ENCODE peak calls at places on chromosomes 7 and 10, in seven cellular contexts. U, W, K, E, X, S and F are unnamed samples.

GRCh38 chr10:74728225-74728624 is 98.2 kb upstream of the KAT6B start:
- DNase-seq in U (no peak), W (no peak), K (no peak), E (peak; percentile 42), X (no peak), S (no peak), F (peak; percentile 73)

GRCh38 chr7:12321248-12321647 is 82.4 kb downstream of the VWDE start:
- DNase-seq in U (no peak), W (peak; percentile 7), K (no peak), E (peak; percentile 16), X (no peak), S (no peak), F (no peak)

GRCh38 chr10:68647928-68648327 is 73.1 kb upstream of the CCAR1 start:
- DNase-seq in U (peak; percentile 23), W (peak; percentile 89), K (no peak), E (peak; percentile 93), X (peak; percentile 84), S (no peak), F (peak; percentile 76)

GRCh38 chr10:14569274-14570060 is 205.2 kb downstream of the FAM107B start:
- DNase-seq in U (no peak), W (no peak), K (no peak), E (no peak), X (no peak), S (peak; percentile 9), F (no peak)

GRCh38 chr10:102967123-102967522 is 49.0 kb downstream of the CNNM2 start:
- DNase-seq in U (no peak), W (no peak), K (no peak), E (no peak), X (no peak), S (no peak), F (no peak)

GRCh38 chr7:142088022-142088714 is 23.4 kb upstream of the MGAM2 start:
- DNase-seq in U (no peak), W (no peak), K (no peak), E (peak; percentile 24), X (no peak), S (no peak), F (no peak)

GRCh38 chr7:137488038-137488437 is 144.5 kb upstream of the PTN start:
- DNase-seq in U (no peak), W (peak; percentile 45), K (no peak), E (peak; percentile 21), X (peak; percentile 15), S (no peak), F (no peak)

GRCh38 chr10:43079823-43080222 is 3.0 kb downstream of the RET start:
- DNase-seq in U (no peak), W (no peak), K (no peak), E (no peak), X (no peak), S (no peak), F (no peak)

GRCh38 chr10:3850999-3851937 is 66.3 kb upstream of the KLF6 start:
- DNase-seq in U (peak; percentile 64), W (peak; percentile 85), K (no peak), E (peak; percentile 91), X (peak; percentile 92), S (no peak), F (peak; percentile 95)

GRCh38 chr10:116888380-116889055 is 39.2 kb downstream of the ENO4 start:
- DNase-seq in U (peak; percentile 64), W (peak; percentile 89), K (no peak), E (peak; percentile 91), X (peak; percentile 83), S (peak; percentile 67), F (peak; percentile 89)

GRCh38 chr10:96596422-96597407 is 9.9 kb upstream of the TM9SF3 start:
- DNase-seq in U (no peak), W (no peak), K (no peak), E (no peak), X (no peak), S (no peak), F (no peak)

GRCh38 chr7:55191926-55192692 is 173.0 kb upstream of the LANCL2 start:
- DNase-seq in U (no peak), W (peak; percentile 36), K (no peak), E (no peak), X (no peak), S (peak; percentile 57), F (no peak)

GRCh38 chr7:157224627-157225026 is 85.9 kb downstream of the UBE3C start:
- DNase-seq in U (no peak), W (peak; percentile 59), K (no peak), E (peak; percentile 42), X (peak; percentile 42), S (no peak), F (no peak)

GRCh38 chr7:47521816-47522561 is 59.9 kb downstream of the TNS3 start:
- DNase-seq in U (no peak), W (no peak), K (no peak), E (no peak), X (no peak), S (no peak), F (no peak)

GRCh38 chr10:498760-499435 is 190.6 kb downstream of the DIP2C start:
- DNase-seq in U (no peak), W (no peak), K (no peak), E (no peak), X (no peak), S (no peak), F (no peak)

GRCh38 chr7:618539-619355 is 99.1 kb upstream of the PDGFA start:
- DNase-seq in U (no peak), W (peak; percentile 26), K (no peak), E (no peak), X (peak; percentile 50), S (no peak), F (no peak)

GRCh38 chr10:110151467-110151866 is 55.9 kb upstream of the MXI1 start:
- DNase-seq in U (no peak), W (no peak), K (no peak), E (no peak), X (no peak), S (no peak), F (peak; percentile 58)

GRCh38 chr7:80493121-80493849 is 18.6 kb downstream of the GNAT3 start:
- DNase-seq in U (no peak), W (no peak), K (no peak), E (no peak), X (no peak), S (no peak), F (peak; percentile 14)

GRCh38 chr7:29154076-29154475 is 7.7 kb upstream of the CPVL start:
- DNase-seq in U (no peak), W (no peak), K (no peak), E (no peak), X (no peak), S (no peak), F (peak; percentile 27)

DNA sequence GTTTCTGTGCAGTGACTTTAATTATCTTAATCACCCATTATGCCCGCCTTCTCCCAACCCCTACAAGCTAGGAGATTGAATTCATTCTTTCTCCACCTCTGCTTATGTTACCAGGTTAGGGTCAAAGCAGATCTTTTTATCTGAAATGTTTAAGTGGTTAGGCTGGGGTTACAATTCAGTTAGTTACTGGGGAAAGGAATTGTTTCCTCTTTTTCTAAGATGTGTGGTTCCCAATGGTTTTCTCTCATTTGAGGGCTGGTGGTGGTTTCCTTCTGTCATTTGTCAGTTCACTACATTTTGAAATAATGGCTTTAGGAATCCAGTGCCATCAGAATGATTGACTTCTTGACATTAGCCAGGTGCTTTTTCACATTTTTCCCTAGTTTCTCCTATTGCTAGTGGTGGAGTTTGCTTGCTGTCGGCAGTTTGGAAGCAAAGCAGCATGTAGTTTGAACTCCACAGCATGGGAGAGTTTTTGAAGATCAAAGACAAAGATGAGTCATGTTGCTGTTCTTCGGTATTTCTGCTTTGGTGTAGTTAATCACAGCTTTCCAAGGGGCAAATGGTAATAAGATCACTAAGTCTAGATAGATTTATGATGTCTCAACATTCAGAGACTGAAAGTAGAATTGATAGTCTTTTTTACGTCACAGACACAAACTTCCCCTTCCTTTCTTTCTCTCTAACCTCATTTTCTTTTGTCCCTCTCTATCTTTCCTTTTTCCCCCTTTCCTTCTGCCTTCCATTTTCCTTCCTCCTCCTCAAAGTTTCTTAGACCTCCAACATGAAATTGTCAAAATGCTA is 168.2 kb downstream of the SND1 start:
- DNase-seq in U (no peak), W (peak; percentile 70), K (no peak), E (peak; percentile 60), X (peak; percentile 79), S (no peak), F (peak; percentile 11)
- H3K27ac ChIP-seq in U (no peak overlapping the region), W (no peak overlapping the region), K (no peak overlapping the region), E (no peak overlapping the region), X (peak overlapping the region; percentile 78), S (no peak overlapping the region), F (no peak overlapping the region)

DNA sequence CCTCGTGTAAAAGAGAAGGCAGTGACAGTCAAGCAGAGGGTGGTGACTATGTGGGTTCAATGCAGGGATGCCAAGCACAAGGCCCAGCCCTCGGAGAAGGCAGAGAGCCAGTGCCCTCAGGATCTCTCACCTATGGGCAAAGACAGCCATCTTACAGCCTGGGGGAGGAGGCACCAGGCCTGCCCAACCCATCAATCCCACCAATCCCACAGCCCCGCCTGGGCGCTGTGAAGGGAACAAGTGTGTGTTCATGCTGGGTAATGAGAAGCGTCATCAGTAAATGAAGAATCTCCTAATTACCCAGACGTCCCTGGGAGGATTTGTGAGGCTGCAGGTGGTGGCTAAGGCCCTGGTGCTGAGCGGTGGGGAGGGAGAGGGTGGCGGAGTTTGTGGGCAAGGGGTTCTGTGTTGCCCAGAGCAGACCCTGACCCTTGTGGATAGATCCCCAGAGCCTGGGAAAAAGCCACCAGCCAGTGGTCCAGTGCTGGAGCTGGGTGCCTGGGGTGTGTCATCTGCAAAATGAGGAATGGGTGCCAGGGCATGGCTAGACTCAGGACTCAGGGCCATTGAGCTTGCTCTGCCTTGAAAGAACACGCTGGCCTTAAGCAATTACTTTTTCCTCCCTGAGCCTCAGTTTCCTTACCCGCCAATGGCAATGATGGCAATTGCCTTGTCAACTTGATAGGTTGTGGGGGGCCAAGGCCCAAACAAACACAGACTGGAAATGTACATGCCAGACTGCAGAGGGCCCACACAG is 128.1 kb upstream of the UNC5B start:
- DNase-seq in U (no peak), W (no peak), K (no peak), E (no peak), X (no peak), S (peak; percentile 18), F (no peak)
- H3K4me2 ChIP-seq in U (no peak overlapping the region), W (no peak overlapping the region), K (no peak overlapping the region), E (no peak overlapping the region), X (no peak overlapping the region), S (no peak overlapping the region), F (no peak overlapping the region)

GRCh38 chr7:139743267-139743966 is 34.4 kb downstream of the HIPK2 start:
- DNase-seq in U (no peak), W (no peak), K (no peak), E (no peak), X (no peak), S (no peak), F (no peak)

GRCh38 chr7:139738772-139739171 is 39.0 kb downstream of the HIPK2 start:
- DNase-seq in U (no peak), W (no peak), K (no peak), E (no peak), X (no peak), S (no peak), F (no peak)

GRCh38 chr7:139739863-139740597 is 37.8 kb downstream of the HIPK2 start:
- DNase-seq in U (no peak), W (no peak), K (no peak), E (no peak), X (no peak), S (no peak), F (no peak)

GRCh38 chr7:139741813-139742344 is 35.9 kb downstream of the HIPK2 start:
- DNase-seq in U (no peak), W (no peak), K (no peak), E (peak; percentile 31), X (no peak), S (no peak), F (no peak)

GRCh38 chr7:139741239-139741638 is 36.6 kb downstream of the HIPK2 start:
- DNase-seq in U (no peak), W (no peak), K (no peak), E (no peak), X (no peak), S (no peak), F (no peak)
- H3K27ac ChIP-seq in U (peak overlapping the region; percentile 58), W (no peak overlapping the region), K (no peak overlapping the region), E (no peak overlapping the region), X (no peak overlapping the region), S (no peak overlapping the region), F (no peak overlapping the region)

GRCh38 chr10:11539191-11539868 is 72.1 kb downstream of the USP6NL start:
- DNase-seq in U (no peak), W (peak; percentile 51), K (no peak), E (peak; percentile 68), X (peak; percentile 58), S (no peak), F (peak; percentile 67)
- H3K4me2 ChIP-seq in U (peak overlapping the region; percentile 53), W (no peak overlapping the region), K (no peak overlapping the region), E (peak overlapping the region; percentile 24), X (no peak overlapping the region), S (no peak overlapping the region), F (no peak overlapping the region)